ENCODE peak calls at places on chromosomes 3 and 15, in seven cellular contexts. C is GM23338; P is lung; D is A549; A is effector memory CD4-positive, alpha-beta T cell; O is cardiac muscle cell; X is fibroblast of lung. R is an unnamed sample.
A peak's percentile ranks its signal among the peaks of the same experiment; 100 is the strongest.

GRCh38 chr3:175433026-175433668 is 574.0 kb downstream of the NAALADL2 start:
- DNase-seq in C (no peak), P (no peak), D (no peak), A (no peak), O (no peak), X (peak; percentile 49), R (peak; percentile 1)

GRCh38 chr3:150887031-150887430 is 18.2 kb downstream of the MINDY4B start:
- DNase-seq in C (no peak), P (no peak), D (no peak), A (no peak), O (no peak), X (no peak), R (no peak)

GRCh38 chr3:178352300-178353021 is 183.8 kb upstream of the KCNMB2 start:
- DNase-seq in C (peak; percentile 44), P (no peak), D (peak; percentile 42), A (no peak), O (peak; percentile 37), X (peak; percentile 78), R (peak; percentile 87)

GRCh38 chr15:80494311-80494710 is 90.1 kb downstream of the ARNT2 start:
- DNase-seq in C (no peak), P (no peak), D (peak; percentile 52), A (no peak), O (no peak), X (peak; percentile 28), R (peak; percentile 4)

GRCh38 chr3:52521881-52522650 is 11.6 kb downstream of the NT5DC2 start:
- DNase-seq in C (no peak), P (no peak), D (no peak), A (no peak), O (no peak), X (no peak), R (no peak)

GRCh38 chr15:68700395-68701123 is 120.1 kb downstream of the ANP32A start:
- DNase-seq in C (peak; percentile 59), P (no peak), D (no peak), A (no peak), O (peak; percentile 93), X (peak; percentile 66), R (peak; percentile 87)

GRCh38 chr3:149180057-149180573 is 41.5 kb downstream of the CP start:
- DNase-seq in C (no peak), P (peak; percentile 85), D (peak; percentile 99), A (no peak), O (no peak), X (peak; percentile 100), R (peak; percentile 7)

GRCh38 chr3:184003187-184003967 is 14.3 kb downstream of the ABCC5 start:
- DNase-seq in C (no peak), P (no peak), D (no peak), A (no peak), O (no peak), X (peak; percentile 10), R (no peak)

GRCh38 chr15:99476413-99477222 is 89.2 kb upstream of the MEF2A start:
- DNase-seq in C (no peak), P (no peak), D (peak; percentile 87), A (no peak), O (no peak), X (peak; percentile 99), R (no peak)

GRCh38 chr3:106215047-106215446 is 346.2 kb upstream of the CBLB start:
- DNase-seq in C (no peak), P (no peak), D (no peak), A (no peak), O (no peak), X (no peak), R (no peak)

DNA sequence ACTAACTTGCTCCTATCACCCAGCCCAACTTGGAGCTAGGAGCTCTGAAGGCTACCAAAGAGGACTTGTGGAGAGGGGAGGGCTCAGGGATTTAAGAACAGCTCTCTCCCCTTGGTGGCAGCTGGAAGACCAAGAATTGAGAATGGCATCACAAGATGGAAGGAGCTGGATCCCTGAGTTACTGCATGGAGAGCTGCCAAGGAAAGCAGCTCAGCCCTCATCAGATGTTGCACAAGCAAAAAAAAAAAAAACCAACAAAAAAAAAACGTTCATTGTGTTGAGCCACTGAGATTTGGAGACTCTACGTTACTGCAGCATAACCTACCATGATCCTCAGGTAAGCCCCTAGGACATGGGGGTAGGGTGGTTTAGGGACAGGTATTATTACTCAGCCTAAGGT is 41.0 kb downstream of the ITGB5 start:
- DNase-seq in C (no peak), P (no peak), D (no peak), A (no peak), O (no peak), X (peak; percentile 87), R (peak; percentile 58)
- H3K4me1 ChIP-seq in C (peaks cover 18% of the 10 kb centered on the region), P (peaks cover under 1% of the 10 kb centered on the region), D (peaks cover 80% of the 10 kb centered on the region), A (no peaks in the 10 kb centered on the region), O (no peaks in the 10 kb centered on the region), X (peaks cover 14% of the 10 kb centered on the region), R (peaks cover 50% of the 10 kb centered on the region)

GRCh38 chr3:111738238-111738637 is 120.8 kb upstream of the PHLDB2 start:
- DNase-seq in C (no peak), P (no peak), D (no peak), A (no peak), O (no peak), X (no peak), R (no peak)
- H3K4me1 ChIP-seq in C (peaks cover 1% of the 10 kb centered on the region), P (peaks cover 32% of the 10 kb centered on the region), D (peaks cover 78% of the 10 kb centered on the region), A (no peaks in the 10 kb centered on the region), O (peaks cover 4% of the 10 kb centered on the region), X (peaks cover 11% of the 10 kb centered on the region), R (no peaks in the 10 kb centered on the region)

DNA sequence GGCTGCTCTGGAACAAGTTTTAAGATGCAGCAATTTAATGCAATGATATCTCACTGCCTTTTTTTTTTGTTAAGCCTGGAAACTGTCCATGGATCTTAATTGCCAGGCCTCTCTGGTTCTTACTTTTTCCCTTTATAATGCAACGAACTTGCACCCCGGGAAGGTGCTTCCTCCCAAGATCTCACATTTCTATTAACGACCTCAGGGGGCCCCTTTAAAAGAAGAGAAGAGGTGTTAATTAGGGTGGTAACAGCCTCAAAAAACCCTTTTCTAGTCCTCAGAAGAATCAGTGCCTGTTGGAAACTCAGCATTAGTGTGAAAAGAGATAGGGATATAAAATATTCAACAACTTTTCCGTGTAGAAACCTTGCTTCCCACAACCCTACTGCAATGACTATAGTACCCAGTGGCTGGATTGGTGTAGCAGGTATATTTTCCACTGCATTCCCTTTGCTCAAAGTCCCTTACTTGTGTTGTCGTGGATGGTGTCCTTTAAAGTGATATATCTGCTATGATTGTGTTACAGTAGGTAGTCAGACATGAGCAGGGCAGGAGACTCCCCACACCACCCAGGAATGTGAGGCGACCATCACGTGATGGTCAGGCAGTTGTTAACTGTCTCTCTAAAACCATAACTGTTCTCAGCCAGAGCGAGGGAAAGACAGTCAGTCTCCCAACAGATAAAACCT is 121.8 kb downstream of the CTNNB1 start:
- DNase-seq in C (peak; percentile 49), P (no peak), D (no peak), A (no peak), O (no peak), X (no peak), R (no peak)
- H3K4me1 ChIP-seq in C (peaks cover 43% of the 10 kb centered on the region), P (no peaks in the 10 kb centered on the region), D (peaks cover 16% of the 10 kb centered on the region), A (no peaks in the 10 kb centered on the region), O (no peaks in the 10 kb centered on the region), X (no peaks in the 10 kb centered on the region), R (no peaks in the 10 kb centered on the region)

GRCh38 chr3:172097585-172097984 is 58.2 kb downstream of the FNDC3B start:
- DNase-seq in C (no peak), P (no peak), D (no peak), A (no peak), O (no peak), X (no peak), R (no peak)

GRCh38 chr3:172101107-172101506 is 61.7 kb downstream of the FNDC3B start:
- DNase-seq in C (no peak), P (no peak), D (no peak), A (no peak), O (peak; percentile 21), X (no peak), R (no peak)

GRCh38 chr3:172098698-172099494 is 59.5 kb downstream of the FNDC3B start:
- DNase-seq in C (peak; percentile 80), P (no peak), D (no peak), A (no peak), O (peak; percentile 25), X (no peak), R (no peak)

GRCh38 chr3:172100482-172100881 is 61.1 kb downstream of the FNDC3B start:
- DNase-seq in C (no peak), P (no peak), D (no peak), A (no peak), O (no peak), X (no peak), R (no peak)

GRCh38 chr3:172099495-172099808 is 60.1 kb downstream of the FNDC3B start:
- DNase-seq in C (no peak), P (no peak), D (no peak), A (no peak), O (no peak), X (no peak), R (no peak)
- H3K4me1 ChIP-seq in C (peaks cover 71% of the 10 kb centered on the region), P (peaks cover 29% of the 10 kb centered on the region), D (peaks cover 100% of the 10 kb centered on the region), A (peaks cover 17% of the 10 kb centered on the region), O (peaks cover 86% of the 10 kb centered on the region), X (peaks cover 9% of the 10 kb centered on the region), R (peaks cover 31% of the 10 kb centered on the region)

DNA sequence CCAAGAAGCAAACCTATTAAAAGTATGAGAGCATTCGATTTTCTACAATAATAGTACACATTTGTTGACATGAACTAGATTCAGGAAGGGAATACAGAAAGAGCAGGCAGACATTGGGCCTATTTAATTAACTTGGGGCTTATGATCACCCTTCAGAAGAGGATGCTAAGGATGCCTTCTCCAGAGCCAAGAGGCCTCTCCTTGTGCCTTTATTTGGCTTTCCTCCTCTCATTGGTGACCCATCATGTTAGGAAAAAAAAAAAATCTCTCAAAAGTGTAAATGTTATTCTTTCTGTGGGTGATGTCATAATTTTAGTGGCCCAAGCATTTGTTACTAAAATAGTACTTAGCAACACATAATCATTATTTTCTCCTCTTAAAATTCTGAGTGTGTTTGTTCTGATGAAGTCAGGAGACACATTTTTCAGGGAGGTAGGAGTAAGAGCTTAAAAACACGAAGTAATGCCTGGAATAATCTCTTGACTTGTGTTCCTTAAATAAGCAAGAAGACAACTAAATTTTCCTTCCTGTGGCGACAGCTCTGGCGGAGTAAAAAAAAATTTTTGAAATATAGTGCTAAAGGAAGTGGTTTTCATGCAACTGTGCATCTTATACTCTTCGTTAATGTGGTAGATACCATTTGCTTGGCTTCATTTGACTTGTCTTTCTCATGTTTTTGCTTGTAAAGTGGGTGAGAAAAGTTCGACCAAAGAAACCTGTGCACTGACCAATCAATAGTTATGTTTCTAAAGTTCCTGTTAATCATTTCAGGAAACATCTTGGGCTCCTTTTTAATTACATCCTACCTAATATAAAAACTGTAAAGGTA is 11.3 kb upstream of the MBNL1 start:
- DNase-seq in C (no peak), P (no peak), D (no peak), A (no peak), O (no peak), X (peak; percentile 49), R (no peak)
- H3K4me1 ChIP-seq in C (no peaks in the 10 kb centered on the region), P (peaks cover 5% of the 10 kb centered on the region), D (peaks cover 29% of the 10 kb centered on the region), A (peaks cover 53% of the 10 kb centered on the region), O (peaks cover 15% of the 10 kb centered on the region), X (peaks cover 5% of the 10 kb centered on the region), R (no peaks in the 10 kb centered on the region)